ENCODE peak calls at places on chromosome 18, in four cellular contexts. S, Q, T and U are unnamed samples.

GRCh38 chr18:63613420-63613819 is 26.3 kb downstream of the SERPINB13 start:
- DNase-seq in S (no peak), Q (no peak), T (no peak), U (no peak)

GRCh38 chr18:1511619-1512311 is 607.1 kb downstream of the ADCYAP1 start:
- DNase-seq in S (no peak), T (no peak), Q (no peak), U (no peak)

GRCh38 chr18:58044370-58045264 is 591 bp downstream of the NEDD4L start:
- DNase-seq in S (no peak), T (peak), Q (peak), U (peak)

GRCh38 chr18:21745234-21745633 is 4.6 kb downstream of the MIB1 start:
- DNase-seq in S (no peak), Q (no peak), T (no peak), U (no peak)

GRCh38 chr18:64183674-64184073 is 34.8 kb upstream of the LINC00305 start:
- DNase-seq in Q (no peak), T (no peak), S (no peak), U (no peak)

GRCh38 chr18:45974088-45974536 is 7.0 kb upstream of the EPG5 start:
- DNase-seq in T (no peak), Q (peak), S (peak), U (no peak)

GRCh38 chr18:58315739-58316215 is 271.8 kb downstream of the NEDD4L start:
- DNase-seq in T (no peak), Q (no peak), S (no peak), U (no peak)

GRCh38 chr18:3016584-3017292 is 3.8 kb upstream of the LPIN2 start:
- DNase-seq in Q (no peak), S (no peak), T (no peak), U (no peak)

GRCh38 chr18:33540392-33540791 is 37.6 kb upstream of the ASXL3 start:
- DNase-seq in S (no peak), T (no peak), Q (no peak), U (no peak)

GRCh38 chr18:51537487-51537886 is 340.0 kb upstream of the MEX3C start:
- DNase-seq in S (peak), T (no peak), Q (peak), U (no peak)

GRCh38 chr18:50097702-50098101 is 97.2 kb downstream of the MYO5B start:
- DNase-seq in S (no peak), Q (peak), T (no peak), U (no peak)

GRCh38 chr18:37684590-37684989 is 119.0 kb upstream of the CELF4 start:
- DNase-seq in S (no peak), T (no peak), Q (no peak), U (no peak)

GRCh38 chr18:45357681-45358470 is 257.4 kb upstream of the SLC14A2 start:
- DNase-seq in S (no peak), T (no peak), Q (no peak), U (no peak)

GRCh38 chr18:62957885-62958472 is 242.6 kb downstream of the PHLPP1 start:
- DNase-seq in S (peak), Q (peak), T (no peak), U (no peak)

GRCh38 chr18:45166341-45167108 is 448.8 kb upstream of the SLC14A2 start:
- DNase-seq in T (no peak), Q (no peak), S (peak), U (no peak)

GRCh38 chr18:68409585-68409984 is 305.3 kb downstream of the TMX3 start:
- DNase-seq in T (no peak), S (no peak), Q (no peak), U (no peak)

GRCh38 chr18:65547046-65547445 is 203.8 kb upstream of the CDH7 start:
- DNase-seq in Q (no peak), S (no peak), T (no peak), U (no peak)

GRCh38 chr18:35818353-35818667 is 154.2 kb upstream of the RMP24 start:
- DNase-seq in T (no peak), S (no peak), Q (no peak), U (no peak)

GRCh38 chr18:64379662-64380061 is 230.8 kb upstream of the LINC00305 start:
- DNase-seq in T (no peak), Q (no peak), S (no peak), U (no peak)

GRCh38 chr18:63339920-63340484 is 20.4 kb upstream of the BCL2 start:
- DNase-seq in T (no peak), S (no peak), Q (peak), U (no peak)

GRCh38 chr18:58098706-58099105 is 54.7 kb downstream of the NEDD4L start:
- DNase-seq in Q (no peak), T (no peak), S (no peak), U (no peak)

GRCh38 chr18:12647773-12648172 is 10.1 kb downstream of the SPIRE1 start:
- DNase-seq in Q (no peak), T (no peak), S (no peak), U (no peak)

GRCh38 chr18:27244259-27244658 is 59.2 kb upstream of the CHST9 start:
- DNase-seq in Q (no peak), T (no peak), S (no peak), U (no peak)

GRCh38 chr18:72830109-72830508 is 37.7 kb downstream of the NETO1 start:
- DNase-seq in T (no peak), Q (no peak), S (no peak), U (no peak)

GRCh38 chr18:26059357-26059756 is 31.1 kb downstream of the SS18 start:
- DNase-seq in S (no peak), T (no peak), Q (no peak), U (no peak)

GRCh38 chr18:62018034-62018760 is 125.4 kb upstream of the RNF152 start:
- DNase-seq in Q (no peak), T (no peak), S (no peak), U (no peak)

GRCh38 chr18:54233228-54233625 is 8.8 kb upstream of the MBD2 start:
- DNase-seq in Q (no peak), T (no peak), S (no peak), U (no peak)

GRCh38 chr18:41938445-41938844 is 16.6 kb upstream of the PIK3C3 start:
- DNase-seq in S (peak), Q (no peak), T (no peak), U (no peak)
- TF ChIP-seq CTCF in S (peak), Q (no peak), T (no peak), U (no peak)

DNA sequence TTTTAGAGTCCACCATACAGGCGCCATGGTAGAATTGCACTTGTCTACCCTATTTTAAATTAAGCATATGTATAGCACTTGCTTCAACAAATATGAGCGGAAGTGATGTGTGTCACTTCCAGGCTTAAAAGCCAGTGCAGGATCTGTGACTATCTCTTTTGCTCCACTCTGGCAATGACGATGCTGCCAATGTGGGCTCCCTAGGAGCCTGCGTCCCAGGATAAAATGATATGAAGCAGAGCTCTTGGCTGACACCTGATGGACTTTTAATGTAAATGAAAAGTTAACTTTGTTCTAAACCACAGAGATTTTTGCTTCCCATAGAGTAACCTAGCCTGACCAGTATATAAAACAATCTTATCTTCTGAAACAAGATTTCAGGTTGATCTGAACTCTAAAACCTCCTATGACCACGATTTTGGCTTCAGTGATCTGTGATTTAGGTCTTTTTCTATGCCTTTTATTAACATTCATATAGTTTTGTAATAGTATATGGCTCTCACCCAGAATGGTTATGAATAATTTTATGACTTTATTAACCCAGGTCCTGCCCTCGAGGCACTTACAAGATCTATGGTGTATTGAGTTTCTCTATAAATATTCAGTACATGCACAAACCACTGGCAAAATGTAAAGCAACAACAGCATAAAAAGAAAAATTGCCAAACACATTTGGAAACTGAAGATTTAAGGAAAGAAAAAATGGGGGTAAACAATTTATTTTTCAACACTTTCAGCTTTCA is 422.5 kb upstream of the PIK3C3 start:
- DNase-seq in Q (no peak), T (no peak), S (peak), U (no peak)
- TF ChIP-seq CTCF in Q (no peak), T (no peak), S (peak), U (no peak)

DNA sequence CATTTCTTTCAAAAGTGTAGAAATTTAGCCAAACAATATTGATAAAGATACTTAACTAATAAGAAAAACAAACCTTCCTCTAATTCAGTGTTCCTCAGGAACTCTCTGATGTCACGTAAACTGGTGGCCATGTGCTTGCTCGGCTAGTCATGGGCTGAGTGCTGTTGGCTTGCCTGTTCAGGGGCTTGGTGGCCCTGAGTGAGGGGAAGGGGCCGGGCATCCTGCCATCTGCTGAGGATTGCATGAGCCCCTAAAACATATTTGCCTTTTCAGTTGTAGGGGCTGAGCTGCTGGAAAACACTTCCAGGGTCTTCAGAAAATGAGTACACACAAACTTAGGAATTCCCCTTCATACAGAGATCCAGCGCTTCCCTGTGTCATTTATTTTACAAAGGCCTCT is 20.3 kb upstream of the NFATC1 start:
- DNase-seq in T (no peak), S (no peak), Q (no peak), U (no peak)
- TF ChIP-seq CTCF in T (no peak), S (no peak), Q (no peak), U (no peak)

GRCh38 chr18:10142496-10143160 is 228.8 kb downstream of the VAPA start:
- DNase-seq in S (peak), T (no peak), Q (no peak), U (no peak)
- TF ChIP-seq CTCF in S (peak), T (no peak), Q (no peak), U (no peak)